ENCODE peak calls at places on chromosome 6, in four cellular contexts. B is H1, R is K562, S is HepG2. O is an unnamed sample.

GRCh38 chr6:111871207-111871606 is 2.0 kb downstream of the FYN start:
- DNase-seq in B (no peak), R (no peak), S (no peak), O (no peak)

GRCh38 chr6:139439278-139439813 is 64.9 kb upstream of the CITED2 start:
- DNase-seq in B (no peak), R (no peak), S (no peak), O (no peak)

GRCh38 chr6:131173680-131174079 is 38.4 kb downstream of the AKAP7 start:
- DNase-seq in B (no peak), R (no peak), S (peak; percentile 58), O (no peak)

GRCh38 chr6:169241688-169242350 is 11.8 kb downstream of the THBS2 start:
- DNase-seq in B (no peak), R (no peak), S (no peak), O (no peak)

GRCh38 chr6:101392561-101393230 is 812 bp upstream of the GRIK2 start:
- DNase-seq in B (peak; percentile 65), R (no peak), S (no peak), O (no peak)

GRCh38 chr6:77457720-77458349 is 5.5 kb downstream of the HTR1B start:
- DNase-seq in B (peak; percentile 84), R (peak; percentile 32), S (peak; percentile 45), O (no peak)

GRCh38 chr6:33417127-33417902 is 592 bp downstream of the CUTA start:
- DNase-seq in B (no peak), R (peak; percentile 61), S (no peak), O (no peak)

GRCh38 chr6:35473849-35474128 is 5.6 kb downstream of the RPL10A start:
- DNase-seq in B (peak; percentile 53), R (no peak), S (no peak), O (no peak)

GRCh38 chr6:136921936-136922679 is at the start of gene SLC35D3:
- DNase-seq in B (peak; percentile 73), R (no peak), S (no peak), O (no peak)

GRCh38 chr6:151240036-151240685 is 394 bp downstream of the AKAP12 start:
- DNase-seq in B (peak; percentile 85), R (peak; percentile 82), S (no peak), O (no peak)
- TF ChIP-seq ATF2 in B (no peak), R (no peak), S (no peak), O (no peak)

GRCh38 chr6:148570456-148570855 is 176.4 kb upstream of the UST start:
- DNase-seq in B (no peak), R (no peak), S (no peak), O (no peak)
- TF ChIP-seq YY1 in B (no peak), R (no peak), S (no peak), O (no peak)

DNA sequence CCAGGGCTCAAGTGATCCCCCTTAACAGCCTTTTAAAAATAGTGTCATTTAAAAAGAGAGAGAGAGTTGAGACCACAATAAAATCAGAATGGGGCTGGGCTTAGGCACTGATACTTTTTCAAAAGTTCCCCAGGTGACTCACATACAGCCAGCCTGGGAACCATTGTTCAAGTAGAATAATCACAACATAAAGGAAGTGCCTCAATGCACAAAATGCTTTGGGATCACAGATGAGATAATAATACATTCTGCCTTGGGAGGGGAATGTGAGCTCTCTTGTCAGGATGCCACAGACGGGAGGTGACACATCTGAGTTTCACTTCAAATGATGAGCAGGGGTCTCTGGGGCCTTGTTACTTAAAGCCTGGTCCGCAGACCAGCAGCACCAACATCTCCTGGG is 34.0 kb upstream of the GABRR1 start:
- DNase-seq in B (peak; percentile 17), R (no peak), S (no peak), O (no peak)
- TF ChIP-seq ATF2 in B (no peak), R (no peak), S (no peak), O (no peak)

GRCh38 chr6:157161912-157162311 is 161.4 kb downstream of the TMEM242 start:
- DNase-seq in B (no peak), R (no peak), S (no peak), O (no peak)

GRCh38 chr6:157162756-157163433 is 160.4 kb downstream of the TMEM242 start:
- DNase-seq in B (no peak), R (no peak), S (no peak), O (no peak)

GRCh38 chr6:157169186-157169585 is 154.1 kb downstream of the TMEM242 start:
- DNase-seq in B (no peak), R (no peak), S (no peak), O (no peak)

GRCh38 chr6:157163434-157164159 is 159.7 kb downstream of the TMEM242 start:
- DNase-seq in B (no peak), R (no peak), S (no peak), O (no peak)

DNA sequence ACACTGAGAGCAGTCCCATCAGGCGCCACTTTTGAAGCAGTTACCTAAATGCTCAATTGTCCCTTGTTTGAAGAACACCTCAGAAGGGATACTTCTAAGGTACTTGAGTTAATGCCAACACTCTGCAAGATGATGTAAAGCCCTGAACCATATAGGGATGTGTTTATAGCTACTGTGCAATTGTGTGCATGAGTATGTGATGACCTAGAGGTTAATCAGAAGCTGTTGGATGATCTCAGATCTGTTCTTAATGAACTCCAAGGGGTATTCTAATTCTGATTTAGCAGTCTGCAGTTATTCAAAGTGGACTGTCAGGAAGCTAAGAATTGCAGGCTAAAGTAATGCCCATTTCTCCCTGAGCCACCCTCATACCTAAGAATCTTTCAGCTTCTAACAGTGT is 158.3 kb downstream of the TMEM242 start:
- DNase-seq in B (no peak), R (no peak), S (no peak), O (no peak)
- TF ChIP-seq YY1 in B (no peak), R (no peak), S (no peak), O (no peak)

DNA sequence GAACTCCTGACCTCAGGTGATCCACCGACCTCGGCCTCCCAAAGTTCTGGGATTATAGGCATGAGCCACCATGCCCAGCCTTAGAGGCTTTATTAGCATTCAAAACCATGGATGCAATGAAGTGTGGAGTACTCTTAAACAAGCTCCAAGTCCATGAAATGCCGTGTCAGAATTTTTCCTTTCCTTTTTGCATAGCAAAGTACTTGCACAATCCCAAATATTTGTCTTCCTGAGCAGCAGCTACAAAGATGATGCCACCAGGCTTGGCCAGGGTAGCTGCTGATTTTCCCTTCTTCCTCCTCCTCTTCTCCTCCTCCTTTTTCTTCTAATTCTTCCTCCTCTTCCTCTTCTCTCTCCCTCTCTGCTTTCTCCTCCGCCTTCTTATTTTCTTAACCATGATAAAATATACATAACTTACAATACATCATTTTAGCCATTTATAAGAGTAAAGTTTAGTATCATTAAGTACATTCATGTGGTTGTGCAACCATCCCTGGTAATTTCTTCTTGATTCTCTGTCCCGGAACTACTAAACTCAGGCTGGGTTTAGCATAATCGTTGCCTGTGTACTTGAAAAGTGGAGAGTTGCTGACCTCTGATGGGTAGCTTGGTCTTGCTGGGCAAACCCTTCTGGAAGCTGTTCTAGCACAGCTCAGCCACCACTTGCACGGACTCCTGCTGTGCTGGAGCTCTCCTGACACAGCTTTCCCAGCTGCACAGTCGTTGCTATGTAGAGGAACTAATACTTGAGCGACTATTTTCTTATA is 20.3 kb downstream of the MUCL3 start:
- DNase-seq in B (no peak), R (no peak), S (peak; percentile 50), O (no peak)
- TF ChIP-seq ATF2 in B (no peak), R (no peak), S (no peak), O (no peak)

DNA sequence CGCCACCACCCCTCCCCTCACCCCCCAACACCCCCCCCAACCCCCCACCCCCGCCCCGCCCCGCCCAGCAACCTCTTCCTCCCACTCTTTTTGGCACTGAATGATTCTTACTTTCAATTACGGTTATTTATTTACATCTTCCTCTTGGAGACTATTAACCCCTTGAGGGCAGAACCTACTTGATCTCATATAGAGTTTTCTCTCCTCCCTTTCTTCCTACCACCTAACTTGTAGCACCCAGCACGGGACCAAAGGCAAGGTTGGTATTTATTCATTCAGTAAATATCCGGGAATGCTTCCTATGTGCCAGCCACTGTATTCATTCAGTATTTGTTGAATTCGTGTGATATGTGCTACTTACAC is 1.2 kb upstream of the CNKSR3 start:
- DNase-seq in B (no peak), R (no peak), S (no peak), O (no peak)
- TF ChIP-seq YY1 in B (no peak), R (no peak), S (no peak), O (no peak)

GRCh38 chr6:18246205-18246604 is 18.1 kb downstream of the DEK start:
- DNase-seq in B (no peak), R (no peak), S (no peak), O (no peak)
- TF ChIP-seq ATF2 in B (no peak), R (no peak), S (no peak), O (no peak)

GRCh38 chr6:155344341-155345006 is 30.2 kb upstream of the TFB1M start:
- DNase-seq in B (no peak), R (no peak), S (no peak), O (no peak)

GRCh38 chr6:155341130-155341828 is 27.0 kb upstream of the TFB1M start:
- DNase-seq in B (no peak), R (no peak), S (peak; percentile 49), O (no peak)

GRCh38 chr6:155335265-155335664 is 21.0 kb upstream of the TFB1M start:
- DNase-seq in B (no peak), R (no peak), S (no peak), O (no peak)

DNA sequence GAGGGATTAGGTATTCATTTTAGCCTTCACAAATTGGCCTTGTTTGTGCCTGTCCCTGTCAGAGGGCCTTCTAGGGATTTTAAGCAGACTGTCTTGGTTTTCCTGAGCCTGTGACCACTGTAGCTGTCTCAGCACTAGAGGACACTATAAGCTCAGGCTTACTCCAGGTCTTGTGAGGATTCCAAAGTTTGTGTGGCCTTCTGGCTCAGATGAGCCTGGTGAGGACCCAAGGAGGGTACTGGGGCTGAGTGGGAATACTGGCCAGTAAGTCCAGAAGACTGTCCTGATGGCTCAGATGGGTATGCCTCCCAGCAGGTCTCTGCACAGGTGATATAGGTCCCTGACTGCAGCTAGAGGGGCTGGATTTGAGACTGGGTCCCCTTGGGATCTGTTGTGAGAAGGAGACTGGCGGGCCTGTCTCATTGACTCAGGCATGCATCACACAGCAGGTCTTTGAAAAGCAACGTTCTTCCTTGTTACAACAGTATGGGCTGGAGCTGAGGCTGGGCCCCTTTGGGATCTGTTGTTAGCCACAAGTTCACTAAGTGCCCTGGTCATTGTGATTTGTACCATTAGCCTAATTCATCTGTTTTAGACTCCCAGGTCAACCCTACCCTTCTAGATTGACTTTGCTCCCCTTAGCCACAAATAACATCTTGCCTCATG is 26.3 kb upstream of the TFB1M start:
- DNase-seq in B (no peak), R (no peak), S (peak; percentile 76), O (no peak)
- TF ChIP-seq YY1 in B (no peak), R (no peak), S (no peak), O (no peak)

DNA sequence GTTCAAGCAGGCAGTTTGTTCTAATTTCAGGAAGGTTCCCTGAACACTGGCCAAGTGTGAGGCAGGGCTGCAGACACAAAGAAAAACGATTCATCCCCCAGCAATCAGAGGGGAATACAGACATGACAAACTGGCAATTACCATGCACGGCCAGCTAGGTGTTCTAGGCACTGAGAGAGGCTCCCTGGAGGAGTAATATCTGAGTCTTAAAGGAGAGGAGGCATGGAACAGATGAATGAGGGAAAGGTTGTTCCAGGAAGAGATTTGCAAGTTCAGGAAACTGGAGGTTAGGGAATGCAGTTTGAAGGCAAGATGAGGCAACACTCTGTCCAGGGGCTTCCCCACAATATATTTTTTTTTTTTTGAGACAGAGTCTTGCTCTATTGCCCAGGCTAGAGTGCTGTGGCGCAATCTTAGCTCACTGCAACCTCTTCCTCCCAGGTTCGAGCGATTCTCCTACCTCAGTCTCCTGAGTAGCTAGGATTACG is 11.1 kb downstream of the RRAGD start:
- DNase-seq in B (no peak), R (no peak), S (no peak), O (no peak)
- TF ChIP-seq ATF2 in B (no peak), R (no peak), S (no peak), O (no peak)

O was measured in GM12878.